ENCODE peak calls at places on chromosomes 16 and 17, in four cellular contexts. F is thoracic aorta, W is A549, L is pancreas. P is an unnamed sample.
A peak's percentile ranks its signal among the peaks of the same experiment; 100 is the strongest.

GRCh38 chr16:84410361-84411138 is 42.2 kb downstream of the ATP2C2 start:
- DNase-seq in F (no peak), L (no peak), W (no peak), P (no peak)

GRCh38 chr16:12771341-12771798 is 32.3 kb downstream of the CPPED1 start:
- DNase-seq in L (no peak), F (no peak), W (no peak), P (no peak)

GRCh38 chr16:83953796-83954576 is 946 bp downstream of the OSGIN1 start:
- DNase-seq in L (no peak), W (peak; percentile 78), F (no peak), P (no peak)

GRCh38 chr16:2194852-2195315 is 1.5 kb downstream of the CASKIN1 start:
- DNase-seq in L (peak; percentile 53), W (peak; percentile 69), F (no peak), P (no peak)

GRCh38 chr16:19437280-19437679 is 19.6 kb downstream of the TMC5 start:
- DNase-seq in L (no peak), F (no peak), W (no peak), P (no peak)

GRCh38 chr17:44788139-44788538 is 29.4 kb downstream of the ADAM11 start:
- DNase-seq in F (no peak), W (no peak), L (no peak), P (no peak)

GRCh38 chr16:53926209-53926608 is 222.3 kb downstream of the FTO start:
- DNase-seq in W (no peak), F (no peak), L (no peak), P (no peak)

GRCh38 chr17:74455025-74455585 is 11.3 kb upstream of the CD300A start:
- DNase-seq in W (no peak), F (no peak), L (no peak), P (no peak)

GRCh38 chr16:85461814-85462404 is 151.2 kb upstream of the GSE1 start:
- DNase-seq in W (no peak), F (no peak), L (no peak), P (peak; percentile 58)

GRCh38 chr16:54193656-54194007 is 93.0 kb downstream of the IRX3 start:
- DNase-seq in W (peak; percentile 47), L (peak; percentile 52), F (peak; percentile 33), P (peak; percentile 74)

GRCh38 chr17:8673621-8674020 is 43.1 kb upstream of the MYH10 start:
- DNase-seq in F (no peak), W (no peak), L (peak; percentile 42), P (peak; percentile 55)

GRCh38 chr17:64494121-64494520 is 2.7 kb downstream of the POLG2 start:
- DNase-seq in L (no peak), F (no peak), W (no peak), P (no peak)

GRCh38 chr17:34980681-34981537 is 597 bp downstream of the LIG3 start:
- DNase-seq in F (peak; percentile 9), L (peak; percentile 60), W (peak; percentile 86), P (peak; percentile 64)

GRCh38 chr17:78294776-78295175 is 63.3 kb downstream of the TMEM235 start:
- DNase-seq in L (no peak), F (no peak), W (no peak), P (no peak)

GRCh38 chr17:40266882-40267281 is 20.8 kb upstream of the CDC6 start:
- DNase-seq in F (no peak), L (no peak), W (no peak), P (no peak)

GRCh38 chr17:78793968-78794367 is 11.9 kb upstream of the CYTH1 start:
- DNase-seq in L (no peak), F (no peak), W (no peak), P (no peak)

GRCh38 chr17:38444151-38444550 is 15.9 kb downstream of the ARHGAP23 start:
- DNase-seq in L (peak; percentile 32), F (no peak), W (peak; percentile 91), P (peak; percentile 72)

GRCh38 chr16:70746708-70747424 is 54.1 kb downstream of the VAC14 start:
- DNase-seq in W (peak; percentile 91), L (peak; percentile 80), F (peak; percentile 64), P (peak; percentile 93)

GRCh38 chr16:53457670-53458069 is 23.4 kb downstream of the RBL2 start:
- DNase-seq in W (no peak), L (no peak), F (no peak), P (no peak)

GRCh38 chr17:75764417-75764710 is 628 bp downstream of the GALK1 start:
- DNase-seq in L (no peak), F (no peak), W (no peak), P (no peak)

GRCh38 chr17:16442594-16443389 is 27.4 kb downstream of the TRPV2 start:
- DNase-seq in F (no peak), W (no peak), L (no peak), P (no peak)

GRCh38 chr16:85465328-85466307 is 147.5 kb upstream of the GSE1 start:
- DNase-seq in W (no peak), L (no peak), F (no peak), P (peak; percentile 77)

GRCh38 chr17:10668771-10669170 is 11.7 kb upstream of the MYH3 start:
- DNase-seq in W (no peak), L (no peak), F (no peak), P (no peak)

GRCh38 chr16:67055712-67056487 is 27.0 kb downstream of the CBFB start:
- DNase-seq in F (no peak), W (peak; percentile 36), L (no peak), P (no peak)

GRCh38 chr17:10733666-10734065 is 3.8 kb upstream of the TMEM220 start:
- DNase-seq in F (no peak), W (no peak), L (no peak), P (no peak)

GRCh38 chr17:68482576-68483001 is 25.3 kb upstream of the WIPI1 start:
- DNase-seq in W (no peak), F (no peak), L (no peak), P (no peak)

GRCh38 chr16:14071576-14072271 is 605 bp downstream of the MRTFB start:
- DNase-seq in L (no peak), F (no peak), W (peak; percentile 19), P (no peak)

GRCh38 chr17:11598274-11599221 is at the start of gene DNAH9:
- DNase-seq in W (peak; percentile 62), F (peak; percentile 55), L (peak; percentile 99), P (peak; percentile 99)

DNA sequence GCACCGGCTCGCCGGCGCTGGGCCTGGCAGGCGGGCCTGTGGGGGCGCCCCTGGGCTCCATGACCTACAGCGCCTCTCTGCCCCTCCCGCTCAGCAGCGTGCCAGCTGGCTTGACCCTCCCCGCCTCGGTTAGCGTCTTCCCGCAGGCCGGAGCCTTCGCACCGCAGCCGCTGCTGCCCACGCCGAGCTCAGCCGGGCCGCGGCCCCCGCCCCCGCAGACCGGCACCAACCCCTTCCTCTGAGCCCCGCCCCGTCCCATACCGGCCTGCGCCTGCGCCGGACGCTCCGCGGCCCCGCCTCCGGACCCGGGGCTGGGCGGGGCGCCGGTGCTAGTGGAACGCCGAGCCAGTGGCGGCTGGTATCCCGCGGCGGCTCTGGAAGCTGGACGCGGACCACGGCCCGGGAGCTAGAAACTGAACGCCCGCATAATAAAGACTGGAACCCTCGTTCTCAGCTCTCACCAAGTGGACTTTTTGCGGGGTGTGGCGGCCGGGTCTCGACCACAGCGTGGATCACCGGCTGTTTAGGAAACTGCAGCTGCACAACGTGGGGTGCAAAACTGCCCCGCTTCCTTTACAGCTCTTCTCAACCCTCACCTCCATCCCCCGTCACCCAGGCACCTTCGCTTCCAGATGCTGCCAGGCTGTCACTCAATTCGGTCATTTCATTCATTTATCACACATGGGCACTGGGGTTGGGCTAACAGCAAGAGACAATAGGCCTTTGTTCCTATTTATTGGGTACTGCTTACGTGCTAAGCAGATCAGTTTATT is 4.9 kb upstream of the SPATA20 start:
- DNase-seq in W (peak; percentile 96), L (peak; percentile 82), F (no peak), P (peak; percentile 89)
- TF ChIP-seq CTCF in W (peak; percentile 28), L (no peak), F (no peak), P (peak; percentile 36)

GRCh38 chr16:35186045-35186759 is 1726.8 kb downstream of the TP53TG3F start:
- DNase-seq in F (no peak), L (no peak), W (no peak), P (no peak)

GRCh38 chr16:35182943-35183550 is 1723.6 kb downstream of the TP53TG3F start:
- DNase-seq in F (no peak), L (no peak), W (no peak), P (no peak)

GRCh38 chr16:35182043-35182677 is 1722.7 kb downstream of the TP53TG3F start:
- DNase-seq in L (no peak), W (no peak), F (no peak), P (no peak)

GRCh38 chr16:35185366-35186044 is 1726.1 kb downstream of the TP53TG3F start:
- DNase-seq in F (no peak), L (no peak), W (no peak), P (no peak)

DNA sequence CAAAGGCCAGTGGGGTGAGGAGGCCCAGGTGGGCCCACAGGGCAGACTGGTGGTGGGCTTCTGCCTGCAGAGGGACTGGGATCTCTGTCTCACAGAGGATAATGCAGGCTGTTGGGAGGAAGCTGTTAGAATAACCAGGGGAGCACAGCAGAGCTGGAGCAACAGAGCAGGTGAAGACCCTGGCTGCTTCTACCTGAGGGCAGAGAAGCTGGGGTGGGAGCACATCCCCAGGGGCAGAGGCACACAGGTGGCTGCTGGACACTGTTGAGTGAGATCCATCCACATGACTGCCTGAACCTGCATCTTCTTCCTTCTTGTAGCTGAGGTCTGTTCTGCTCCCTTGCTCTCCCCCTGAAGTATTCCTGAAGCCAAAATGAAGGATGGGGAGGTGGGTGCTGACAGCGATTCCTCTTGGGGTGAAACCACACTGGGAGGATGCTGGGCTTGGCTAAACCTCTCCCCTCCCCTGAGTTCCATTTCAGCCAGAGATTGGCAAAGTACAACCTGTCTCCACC is 1725.0 kb downstream of the TP53TG3F start:
- DNase-seq in L (no peak), W (no peak), F (no peak), P (no peak)
- H3K9me3 ChIP-seq in L (no peaks in the 10 kb centered on the region), W (no peaks in the 10 kb centered on the region), F (no peaks in the 10 kb centered on the region), P (no peaks in the 10 kb centered on the region)

DNA sequence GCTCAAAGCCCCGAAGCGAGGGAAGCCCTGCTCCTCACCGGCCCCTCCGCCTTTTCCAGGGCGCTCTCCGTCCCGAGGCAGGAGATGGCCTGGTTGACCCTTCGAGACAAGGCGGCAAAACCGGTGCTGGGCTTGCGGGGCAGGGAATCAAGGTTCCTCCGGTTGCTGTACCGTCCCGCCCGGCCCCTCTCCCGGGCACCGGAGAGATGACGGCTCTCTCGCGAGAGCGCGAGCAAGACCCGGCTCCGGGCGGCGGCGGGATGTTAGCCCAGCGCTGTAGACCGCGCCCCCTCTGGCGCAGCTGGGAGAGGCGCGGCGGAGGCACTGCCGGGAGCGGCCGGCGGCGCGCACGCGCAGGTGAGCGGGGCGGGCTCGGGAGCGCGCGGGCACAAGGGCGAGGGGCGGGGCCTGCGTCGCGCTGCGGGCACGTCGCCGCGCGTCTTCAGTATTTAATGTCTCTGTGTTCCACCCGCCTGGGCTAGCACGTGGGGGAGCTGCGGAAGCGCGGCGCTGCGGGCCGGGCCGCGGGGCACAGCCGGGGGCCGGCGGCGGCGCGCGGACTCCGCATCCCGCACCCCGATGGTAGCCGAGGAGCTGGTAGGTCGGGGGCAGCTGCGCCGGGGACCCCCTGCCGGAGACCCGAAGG is at the start of gene AKAP1:
- DNase-seq in L (peak; percentile 95), F (peak; percentile 73), W (peak; percentile 99), P (peak; percentile 94)
- TF ChIP-seq CTCF in L (no peak), F (no peak), W (no peak), P (peak; percentile 47)

GRCh38 chr17:5184284-5184683 is 7.4 kb downstream of the ZNF594 start:
- DNase-seq in L (no peak), W (no peak), F (no peak), P (no peak)

GRCh38 chr17:5179003-5179402 is 12.7 kb downstream of the ZNF594 start:
- DNase-seq in W (no peak), F (no peak), L (no peak), P (no peak)

GRCh38 chr17:5182597-5183409 is 8.9 kb downstream of the ZNF594 start:
- DNase-seq in W (no peak), F (no peak), L (no peak), P (no peak)

GRCh38 chr17:5181509-5182305 is 10.0 kb downstream of the ZNF594 start:
- DNase-seq in W (no peak), L (no peak), F (no peak), P (no peak)

GRCh38 chr17:5183410-5183793 is 8.3 kb downstream of the ZNF594 start:
- DNase-seq in F (no peak), W (no peak), L (no peak), P (no peak)
- H3K9me3 ChIP-seq in F (peaks cover 93% of the 10 kb centered on the region), W (peaks cover 100% of the 10 kb centered on the region), L (peaks cover 36% of the 10 kb centered on the region), P (peaks cover 4% of the 10 kb centered on the region)